ENCODE peak calls at places on chromosome 2, in nine cellular contexts. R is adrenal gland; J is cardiac muscle cell; D is CD4-positive, alpha-beta T cell; I is neural progenitor cell; T is astrocyte; K is endothelial cell of umbilical vein; V is left lung; Y is GM23338. C is an unnamed sample.

GRCh38 chr2:193141-193552 is 70.7 kb downstream of the SH3YL1 start:
- DNase-seq in R (no peak), K (no peak), J (no peak), D (peak), V (no peak), T (no peak), Y (no peak), I (no peak), C (no peak)

GRCh38 chr2:236712304-236712703 is 142.7 kb downstream of the ACKR3 start:
- DNase-seq in J (peak), R (no peak), I (no peak), T (peak), K (peak), V (no peak), Y (no peak), D (no peak), C (no peak)

GRCh38 chr2:37800176-37800835 is 124.8 kb upstream of the RMDN2 start:
- DNase-seq in V (no peak), Y (no peak), D (no peak), I (no peak), K (no peak), R (no peak), T (peak), J (no peak), C (no peak)

GRCh38 chr2:19850526-19851050 is 51.2 kb downstream of the TTC32 start:
- DNase-seq in Y (no peak), R (no peak), K (no peak), J (no peak), V (no peak), T (no peak), I (no peak), D (no peak), C (no peak)

GRCh38 chr2:28369355-28369754 is 23.3 kb upstream of the FOSL2 start:
- DNase-seq in T (no peak), R (no peak), D (no peak), J (no peak), I (no peak), Y (no peak), K (no peak), V (no peak), C (no peak)

GRCh38 chr2:128545829-128546228 is 227.2 kb upstream of the HS6ST1 start:
- DNase-seq in I (no peak), Y (no peak), V (no peak), T (no peak), D (no peak), K (no peak), J (no peak), R (no peak), C (no peak)

GRCh38 chr2:136118819-136119716 is 1.1 kb upstream of the CXCR4 start:
- DNase-seq in D (peak), K (no peak), V (peak), T (no peak), J (no peak), R (peak), I (peak), Y (peak), C (no peak)

GRCh38 chr2:184597571-184597980 is 753 bp upstream of the ZNF804A start:
- DNase-seq in I (peak), Y (peak), T (peak), J (peak), D (no peak), K (peak), V (peak), R (peak), C (peak)

GRCh38 chr2:96085541-96086355 is 30.6 kb downstream of the ADRA2B start:
- DNase-seq in Y (no peak), D (no peak), J (no peak), V (no peak), K (no peak), T (no peak), I (no peak), R (no peak), C (no peak)

GRCh38 chr2:148021059-148021985 is at the start of gene MBD5:
- DNase-seq in R (peak), K (peak), Y (peak), V (peak), I (peak), T (peak), D (peak), J (peak), C (peak)

GRCh38 chr2:127043367-127044164 is 63.4 kb downstream of the BIN1 start:
- DNase-seq in I (no peak), D (no peak), T (no peak), Y (peak), J (no peak), K (no peak), V (no peak), R (no peak), C (no peak)

GRCh38 chr2:240464514-240465241 is 29.2 kb downstream of the GPC1 start:
- DNase-seq in T (no peak), Y (no peak), R (peak), I (no peak), D (no peak), V (peak), K (no peak), J (no peak), C (no peak)

GRCh38 chr2:240463866-240464481 is 28.5 kb downstream of the GPC1 start:
- DNase-seq in I (no peak), Y (no peak), V (no peak), D (no peak), R (peak), T (no peak), J (no peak), K (no peak), C (no peak)

GRCh38 chr2:240465765-240466578 is 30.5 kb downstream of the GPC1 start:
- DNase-seq in I (no peak), D (no peak), R (peak), J (no peak), K (no peak), V (peak), Y (no peak), T (no peak), C (no peak)

GRCh38 chr2:240466579-240467148 is 31.2 kb downstream of the GPC1 start:
- DNase-seq in I (no peak), J (no peak), R (peak), Y (no peak), V (peak), T (no peak), K (no peak), D (no peak), C (no peak)

GRCh38 chr2:240465268-240465764 is 29.9 kb downstream of the GPC1 start:
- DNase-seq in R (peak), V (peak), J (no peak), T (no peak), D (no peak), I (no peak), K (no peak), Y (no peak), C (no peak)
- H3K27ac ChIP-seq in R (no peak), V (no peak), J (no peak), T (no peak), D (no peak), I (no peak), K (no peak), Y (no peak), C (no peak)

DNA sequence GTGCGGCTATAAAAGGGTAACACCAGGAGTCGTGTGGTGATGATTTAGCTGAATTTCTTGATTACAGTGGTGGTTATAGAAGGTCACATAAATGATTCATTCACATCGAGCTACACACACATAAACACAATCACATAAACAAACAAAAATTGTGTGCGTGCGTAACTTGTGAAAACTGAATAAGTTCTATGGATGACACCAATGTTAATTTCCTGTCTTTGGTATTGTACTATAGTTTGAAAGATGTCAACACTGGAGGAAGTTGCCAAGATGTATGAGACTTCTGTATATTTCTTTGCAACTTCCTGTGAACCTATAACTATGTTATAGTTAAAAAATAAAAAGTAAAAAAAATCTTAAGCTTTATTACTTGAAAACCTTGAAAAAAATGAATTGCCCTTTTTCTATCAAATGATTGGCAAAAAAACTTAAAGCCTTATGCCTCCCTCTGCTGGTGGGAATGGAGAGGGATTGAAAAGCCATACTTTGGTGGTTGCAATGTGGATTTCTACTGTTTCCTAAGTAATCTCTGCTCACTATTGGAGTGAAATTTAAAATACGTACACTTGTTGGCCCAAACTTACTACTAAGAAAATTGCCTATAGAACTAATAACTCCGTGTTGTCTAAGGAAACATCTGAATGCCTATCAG is 227.7 kb downstream of the RPIA start:
- DNase-seq in J (peak), R (no peak), I (no peak), K (peak), D (no peak), T (no peak), V (no peak), Y (peak), C (peak)
- TF ChIP-seq CTCF in J (peak), R (peak), I (no peak), K (peak), D (peak), T (peak), V (peak), Y (peak), C (peak)

DNA sequence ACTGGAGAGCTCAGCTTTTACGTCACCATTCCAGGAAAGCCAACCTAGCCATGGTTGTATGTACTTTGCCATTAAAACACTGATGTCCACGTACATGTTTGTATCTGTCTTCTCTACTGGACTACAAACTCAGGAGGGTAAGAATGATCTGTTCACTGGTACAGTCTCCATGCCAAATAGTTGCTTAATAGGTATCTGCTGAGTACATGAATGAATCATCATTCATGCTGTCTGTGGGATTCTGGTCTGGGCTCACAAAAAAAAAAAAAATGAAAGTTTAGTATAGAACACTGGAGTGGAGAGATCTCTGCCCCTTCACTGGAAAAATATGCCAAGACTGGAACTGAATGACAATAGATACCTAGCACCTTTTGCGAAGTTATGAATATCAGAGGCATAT is 102.6 kb upstream of the ITGA4 start:
- DNase-seq in R (no peak), K (no peak), I (no peak), D (no peak), J (peak), T (peak), V (no peak), Y (no peak), C (peak)
- H3K27ac ChIP-seq in R (no peak), K (no peak), I (no peak), D (no peak), J (no peak), T (no peak), V (no peak), Y (no peak), C (peak)

DNA sequence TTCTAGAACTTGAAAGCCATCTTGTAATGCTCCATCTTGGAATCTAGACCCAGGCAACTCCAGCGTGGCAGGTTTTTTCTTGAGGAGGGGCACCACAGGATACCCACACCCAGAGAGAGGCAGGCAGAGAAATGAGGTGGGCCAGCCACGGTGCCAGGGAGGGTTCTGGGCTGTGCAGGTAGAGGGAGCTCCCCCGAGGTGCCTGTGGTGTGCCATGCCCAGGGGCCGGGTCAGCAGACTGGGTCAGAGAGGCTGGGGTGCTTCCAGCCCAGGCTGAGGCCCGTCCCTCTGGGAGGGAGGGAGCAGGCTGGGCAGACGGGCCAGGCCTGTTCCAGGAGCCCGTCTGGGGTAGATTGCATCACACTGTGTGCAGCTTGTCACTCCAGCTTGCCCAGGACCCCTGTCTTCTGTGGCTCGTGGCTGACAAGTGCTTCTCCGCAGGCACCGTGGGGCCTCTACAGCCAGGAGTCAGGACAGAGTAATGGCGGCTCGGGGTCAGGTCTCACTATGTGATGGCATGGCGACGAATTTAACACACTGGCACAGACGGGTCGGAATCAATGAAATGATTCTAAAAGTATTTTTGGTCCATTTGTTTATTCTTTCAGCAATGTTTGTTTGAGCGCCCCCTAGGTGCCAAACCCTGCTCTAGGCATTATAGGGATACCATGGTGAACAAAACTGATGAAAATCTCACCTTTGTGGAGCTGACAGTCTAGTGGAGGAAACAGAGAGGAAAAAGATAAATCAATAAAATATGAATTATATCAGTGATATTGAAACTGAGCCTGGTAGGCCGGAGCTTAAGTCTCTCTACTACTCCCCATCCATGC is 144.0 kb downstream of the ACOXL start:
- DNase-seq in I (no peak), J (no peak), D (no peak), V (peak), R (no peak), K (no peak), T (no peak), Y (peak), C (no peak)
- TF ChIP-seq CTCF in I (peak), J (no peak), D (no peak), V (no peak), R (no peak), K (no peak), T (no peak), Y (peak), C (no peak)

GRCh38 chr2:102063360-102063947 is 71.7 kb downstream of the IL1R2 start:
- DNase-seq in T (peak), R (peak), V (no peak), K (peak), D (no peak), Y (no peak), I (no peak), J (peak), C (peak)
- H3K27ac ChIP-seq in T (peak), R (peak), V (peak), K (peak), D (no peak), Y (no peak), I (no peak), J (peak), C (peak)

DNA sequence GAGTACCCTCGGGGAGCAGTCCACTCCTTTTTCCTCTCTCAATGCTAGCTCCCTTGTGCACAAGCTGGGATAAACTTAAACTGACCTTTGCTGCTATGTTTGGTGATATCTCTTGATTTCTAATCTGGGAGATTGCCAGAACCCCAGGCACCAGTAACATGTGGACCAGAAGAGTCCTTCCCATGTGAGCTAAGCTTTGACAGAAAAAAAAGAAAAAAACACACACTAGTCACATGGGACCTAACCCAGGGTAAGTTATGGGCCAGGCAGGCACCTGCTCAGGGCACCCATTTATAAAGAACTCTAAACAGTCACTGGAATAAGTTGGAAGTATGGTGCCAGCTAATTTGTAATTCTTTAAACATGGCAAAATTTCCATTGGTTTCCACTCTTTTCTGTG is 242.6 kb downstream of the EN1 start:
- DNase-seq in D (no peak), Y (no peak), J (no peak), I (no peak), K (no peak), T (no peak), R (no peak), V (no peak), C (no peak)
- TF ChIP-seq CTCF in D (no peak), Y (no peak), J (no peak), I (no peak), K (no peak), T (no peak), R (no peak), V (no peak), C (no peak)

GRCh38 chr2:9232166-9232479 is 25.5 kb downstream of the ASAP2 start:
- DNase-seq in I (no peak), R (no peak), K (no peak), T (no peak), V (peak), D (no peak), J (no peak), Y (no peak), C (no peak)

GRCh38 chr2:9234680-9235387 is 28.2 kb downstream of the ASAP2 start:
- DNase-seq in J (peak), V (peak), Y (no peak), R (no peak), I (no peak), K (peak), T (peak), D (no peak), C (peak)

GRCh38 chr2:9231291-9232165 is 24.9 kb downstream of the ASAP2 start:
- DNase-seq in T (no peak), Y (no peak), D (no peak), V (peak), J (no peak), R (no peak), I (no peak), K (no peak), C (no peak)

GRCh38 chr2:9230881-9231280 is 24.3 kb downstream of the ASAP2 start:
- DNase-seq in I (no peak), K (no peak), D (no peak), R (no peak), J (no peak), V (peak), Y (no peak), T (no peak), C (no peak)

DNA sequence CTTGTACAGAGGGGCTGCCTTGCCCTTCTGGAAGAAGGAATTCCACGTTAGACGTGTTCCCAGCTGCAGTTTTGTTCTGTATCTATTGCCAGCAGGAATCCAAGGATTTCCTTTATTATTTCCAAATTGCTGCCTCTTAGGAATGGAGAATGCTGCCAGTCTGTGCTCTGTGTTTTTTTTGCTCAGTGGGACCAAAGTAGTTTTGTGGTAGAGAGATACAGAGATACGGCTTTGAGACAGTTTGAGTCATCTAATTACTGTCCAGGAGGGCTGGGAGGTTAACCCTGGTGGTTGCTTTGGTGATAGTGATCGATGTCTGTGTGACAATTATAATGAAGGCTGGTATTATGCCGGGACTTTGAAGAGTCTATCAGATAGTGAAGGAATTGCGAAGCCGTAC is 26.3 kb downstream of the ASAP2 start:
- DNase-seq in J (no peak), T (peak), Y (no peak), I (no peak), V (no peak), K (peak), R (no peak), D (no peak), C (no peak)
- H3K27ac ChIP-seq in J (no peak), T (peak), Y (no peak), I (no peak), V (no peak), K (peak), R (no peak), D (no peak), C (peak)

GRCh38 chr2:88059979-88060906 is 4.7 kb upstream of the KRCC1 start:
- DNase-seq in R (no peak), I (peak), J (peak), V (no peak), K (peak), Y (peak), T (peak), D (no peak), C (peak)
- TF ChIP-seq CTCF in R (peak), I (peak), J (peak), V (peak), K (peak), Y (peak), T (peak), D (peak), C (peak)

GRCh38 chr2:98028931-98029717 is 33.4 kb upstream of the TMEM131 start:
- DNase-seq in D (no peak), T (no peak), R (no peak), K (no peak), J (no peak), Y (no peak), I (no peak), V (no peak), C (peak)
- H3K27ac ChIP-seq in D (no peak), T (peak), R (no peak), K (no peak), J (no peak), Y (no peak), I (no peak), V (no peak), C (peak)

C was measured in brain microvascular endothelial cell.